ENCODE peak calls at places on chromosomes 1 and 21, in four cellular contexts. D is IMR-90, Z is HepG2, M is GM12878. C is an unnamed sample.

GRCh38 chr21:42081138-42081537 is 10.0 kb downstream of the UMODL1 start:
- DNase-seq in D (no peak), Z (no peak), M (no peak), C (no peak)

GRCh38 chr1:77489910-77490309 is 192.5 kb downstream of the ZZZ3 start:
- DNase-seq in D (peak; percentile 24), Z (no peak), M (no peak), C (no peak)

GRCh38 chr1:182227864-182228547 is 163.6 kb downstream of the GLUL start:
- DNase-seq in D (no peak), Z (no peak), M (no peak), C (no peak)

GRCh38 chr1:243927401-243927800 is 77.4 kb upstream of the AKT3 start:
- DNase-seq in D (no peak), Z (no peak), M (no peak), C (no peak)

GRCh38 chr1:246726255-246726679 is 2.1 kb downstream of the SCCPDH start:
- DNase-seq in D (no peak), Z (no peak), M (no peak), C (no peak)

GRCh38 chr1:32724678-32725594 is 22.4 kb upstream of the SYNC start:
- DNase-seq in D (peak; percentile 96), Z (no peak), M (no peak), C (peak; percentile 81)

GRCh38 chr1:238439483-238439882 is 548.8 kb upstream of the ZP4 start:
- DNase-seq in D (no peak), Z (no peak), M (no peak), C (no peak)

GRCh38 chr1:3178279-3178678 is 109.3 kb downstream of the PRDM16 start:
- DNase-seq in D (no peak), Z (no peak), M (no peak), C (no peak)

GRCh38 chr1:206761369-206761768 is 9.2 kb upstream of the IL19 start:
- DNase-seq in D (no peak), Z (no peak), M (no peak), C (no peak)

DNA sequence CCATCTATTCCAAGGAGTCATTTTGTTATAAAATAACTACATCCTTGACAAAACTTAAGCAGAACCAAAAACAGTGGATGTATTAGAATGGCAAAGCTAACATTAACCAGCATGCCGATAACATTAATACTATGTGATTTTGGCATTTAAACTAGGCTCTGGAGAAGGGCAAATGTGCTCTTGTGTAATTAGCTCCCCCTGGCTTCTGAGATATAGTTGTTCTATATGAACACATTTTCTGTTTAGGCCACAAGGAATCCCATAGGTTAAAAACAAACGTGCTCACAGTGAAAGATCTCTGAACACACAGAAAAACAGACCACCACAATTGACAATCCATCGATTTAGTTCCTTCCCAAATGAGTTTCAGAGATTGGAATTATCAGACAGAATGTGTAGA is 57.4 kb upstream of the TARS2 start:
- DNase-seq in D (peak; percentile 7), Z (peak; percentile 57), M (no peak), C (peak; percentile 16)
- TF ChIP-seq BHLHE40 in D (no peak), Z (no peak), M (no peak), C (no peak)

GRCh38 chr1:40039245-40039756 is 1.2 kb upstream of the CAP1 start:
- DNase-seq in D (peak; percentile 37), Z (no peak), M (no peak), C (no peak)

GRCh38 chr1:40041466-40041838 is 923 bp downstream of the CAP1 start:
- DNase-seq in D (no peak), Z (no peak), M (no peak), C (no peak)

GRCh38 chr1:40042337-40042736 is 1.8 kb downstream of the CAP1 start:
- DNase-seq in D (peak; percentile 67), Z (no peak), M (no peak), C (no peak)

GRCh38 chr1:40039757-40040510 is 595 bp upstream of the CAP1 start:
- DNase-seq in D (peak; percentile 79), Z (peak; percentile 82), M (peak; percentile 81), C (peak; percentile 88)

GRCh38 chr1:40040511-40041465 is at the start of gene CAP1:
- DNase-seq in D (peak; percentile 98), Z (peak; percentile 94), M (peak; percentile 91), C (peak; percentile 79)
- H3K4me1 ChIP-seq in D (peaks cover 9% of the 10 kb centered on the region), Z (peaks cover 42% of the 10 kb centered on the region), M (peaks cover 8% of the 10 kb centered on the region), C (peaks cover 26% of the 10 kb centered on the region)

GRCh38 chr1:942864-943533 is 16.1 kb downstream of the NOC2L start:
- DNase-seq in D (peak; percentile 61), Z (no peak), M (no peak), C (peak; percentile 95)
- TF ChIP-seq BHLHE40 in D (no peak), Z (no peak), M (no peak), C (no peak)

DNA sequence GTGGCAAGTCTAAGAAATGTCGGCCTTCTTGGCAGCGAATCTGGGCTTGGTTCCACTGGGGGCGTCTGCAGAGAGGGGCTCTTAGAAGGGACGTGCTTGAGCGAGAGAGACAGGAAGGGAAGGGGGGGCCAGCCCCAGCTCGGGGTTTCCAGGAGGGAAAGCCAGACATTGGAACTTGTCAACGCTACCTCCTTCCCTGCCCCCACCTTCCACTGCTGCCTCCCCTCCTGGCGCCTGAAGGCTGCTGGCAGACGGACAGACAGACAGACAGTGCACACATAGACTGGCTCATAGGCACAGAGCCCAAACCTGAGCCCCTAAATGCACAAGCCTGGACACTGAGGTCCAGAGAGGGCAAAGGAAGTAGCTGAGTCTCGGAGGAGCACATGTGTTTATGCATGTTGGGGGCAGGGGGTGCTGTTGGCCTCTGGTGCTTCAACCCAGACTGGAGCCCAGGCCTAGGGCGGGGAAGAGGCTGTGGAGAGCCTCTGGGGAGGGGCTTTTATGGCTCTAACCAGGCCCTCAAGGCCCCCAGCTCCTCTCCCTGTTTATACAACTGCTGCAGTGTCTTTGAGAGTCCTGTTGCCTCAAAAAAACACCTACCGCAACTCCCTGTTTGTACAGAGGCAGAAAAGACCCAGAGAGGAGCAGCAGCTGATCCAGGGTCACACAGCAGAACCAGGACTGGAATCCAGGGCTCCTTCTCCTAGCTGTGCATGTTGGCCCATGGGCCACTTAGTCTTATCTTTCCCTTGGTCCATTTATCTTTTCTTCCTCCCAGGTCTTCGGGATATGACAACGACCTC is 33.1 kb upstream of the WASF2 start:
- DNase-seq in D (no peak), Z (peak; percentile 52), M (no peak), C (peak; percentile 32)
- H3K4me1 ChIP-seq in D (peaks cover 30% of the 10 kb centered on the region), Z (peaks cover 96% of the 10 kb centered on the region), M (peaks cover 29% of the 10 kb centered on the region), C (peaks cover 17% of the 10 kb centered on the region)

DNA sequence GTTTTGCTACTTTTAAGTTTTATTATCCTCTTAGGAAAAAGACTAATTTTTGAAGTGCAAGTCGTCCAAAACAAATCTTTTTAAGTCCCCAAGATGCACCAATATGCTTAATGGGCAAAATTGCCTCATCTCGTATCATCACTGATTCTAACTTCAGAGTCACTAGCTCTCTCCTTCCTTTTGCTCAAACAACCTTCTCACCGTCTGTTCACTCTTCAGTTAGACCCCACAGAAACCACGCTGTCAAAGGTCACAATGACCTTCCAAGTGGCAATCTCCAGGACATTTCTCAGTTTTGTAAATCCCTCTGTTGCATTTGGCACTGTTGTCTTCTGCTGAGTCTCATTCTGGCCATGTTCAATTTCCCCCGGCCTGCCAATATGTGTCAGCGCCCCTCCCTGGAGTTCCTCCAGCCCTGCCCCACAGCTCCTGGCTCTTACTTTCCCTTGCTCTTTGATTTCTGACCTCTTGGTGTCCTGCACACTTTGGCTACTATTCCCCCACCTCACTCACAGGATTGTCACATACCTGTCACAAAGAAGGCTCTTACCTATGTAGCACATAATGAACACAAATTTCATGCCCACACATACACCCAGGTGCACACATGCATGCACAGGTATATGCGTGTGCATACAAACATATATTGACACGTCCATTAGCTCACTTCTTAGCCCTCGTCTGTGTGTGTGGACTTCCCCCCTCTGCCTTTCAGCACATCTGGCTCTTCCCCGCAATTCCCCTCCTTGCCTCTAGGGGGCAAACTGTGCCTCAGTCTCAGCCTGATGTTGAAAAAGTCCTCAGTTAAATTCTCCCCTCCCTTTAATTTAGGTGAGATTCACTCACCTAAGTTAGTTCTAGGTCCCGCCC is 354.0 kb upstream of the DUSP10 start:
- DNase-seq in D (no peak), Z (peak; percentile 7), M (peak; percentile 25), C (peak; percentile 12)
- TF ChIP-seq BHLHE40 in D (no peak), Z (no peak), M (no peak), C (no peak)

GRCh38 chr1:154418898-154419619 is 13.9 kb downstream of the IL6R start:
- DNase-seq in D (no peak), Z (no peak), M (no peak), C (no peak)
- H3K4me1 ChIP-seq in D (peaks cover 41% of the 10 kb centered on the region), Z (peaks cover 80% of the 10 kb centered on the region), M (peaks cover 26% of the 10 kb centered on the region), C (peaks cover 72% of the 10 kb centered on the region)

GRCh38 chr1:205043866-205044265 is 854 bp downstream of the CNTN2 start:
- DNase-seq in D (no peak), Z (no peak), M (no peak), C (no peak)
- TF ChIP-seq BHLHE40 in D (no peak), Z (no peak), M (no peak), C (no peak)

DNA sequence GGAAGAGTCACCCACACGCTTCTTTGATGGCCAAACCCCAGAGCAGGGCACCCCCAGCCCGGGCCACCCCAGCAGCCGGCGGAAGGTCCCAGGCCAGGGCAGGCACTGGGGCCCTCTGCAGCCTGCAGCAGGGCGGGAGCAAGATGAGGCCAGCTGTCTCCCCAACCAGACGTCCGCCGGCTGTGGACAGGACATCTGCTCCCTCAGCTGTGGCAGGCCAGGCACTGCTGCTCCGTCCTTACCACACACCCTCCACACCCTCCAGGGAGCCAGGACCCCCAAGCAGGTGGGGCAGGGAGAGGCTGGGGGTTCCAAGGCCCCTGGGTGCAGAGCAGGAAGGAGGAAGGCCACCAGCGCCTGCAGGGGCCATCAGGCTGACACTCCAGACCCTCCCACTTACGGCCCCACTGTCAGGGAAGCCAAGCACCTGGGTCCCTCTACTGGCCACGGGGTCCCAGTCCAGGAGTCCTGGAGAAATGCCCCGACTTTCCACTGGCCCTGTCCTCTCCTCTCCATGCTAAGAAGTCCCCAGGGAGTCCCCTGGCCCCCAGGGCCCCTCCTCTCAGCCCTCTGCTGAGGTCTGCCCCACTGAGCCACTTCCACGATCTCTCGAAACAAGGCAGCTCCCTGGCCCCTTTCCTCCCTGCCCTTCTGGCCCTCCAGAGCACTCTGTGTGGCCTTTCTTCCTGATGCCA is 5.6 kb downstream of the WNT9A start:
- DNase-seq in D (no peak), Z (no peak), M (no peak), C (no peak)
- H3K4me1 ChIP-seq in D (peaks cover 2% of the 10 kb centered on the region), Z (peaks cover 14% of the 10 kb centered on the region), M (no peaks in the 10 kb centered on the region), C (peaks cover 12% of the 10 kb centered on the region)

GRCh38 chr1:36323636-36324321 is at the start of gene EVA1B:
- DNase-seq in D (peak; percentile 82), Z (peak; percentile 88), M (no peak), C (peak; percentile 32)
- TF ChIP-seq BHLHE40 in D (no peak), Z (no peak), M (no peak), C (no peak)

C was measured in A549.